ENCODE peak calls at places on chromosomes 7 and 10, in five cellular contexts. H, B, A, X and N are unnamed samples.
A peak's percentile ranks its signal among the peaks of the same experiment; 100 is the strongest.

GRCh38 chr10:43683451-43684197 is 34.9 kb upstream of the ZNF32 start:
- DNase-seq in H (no peak), B (no peak), A (no peak), X (peak; percentile 71), N (no peak)

GRCh38 chr7:50251765-50252164 is 52.8 kb upstream of the IKZF1 start:
- DNase-seq in H (no peak), B (no peak), A (no peak), X (no peak), N (no peak)

GRCh38 chr10:5697342-5697741 is 12.7 kb downstream of the TASOR2 start:
- DNase-seq in H (no peak), B (no peak), A (no peak), X (no peak), N (no peak)

GRCh38 chr10:36254191-36254590 is 612.1 kb upstream of the FZD8 start:
- DNase-seq in H (no peak), B (peak; percentile 67), A (no peak), X (no peak), N (peak; percentile 76)

GRCh38 chr7:86904949-86905834 is 154.3 kb downstream of the ELAPOR2 start:
- DNase-seq in H (no peak), B (no peak), A (no peak), X (no peak), N (no peak)

GRCh38 chr10:27256790-27257189 is 16.2 kb upstream of the ACBD5 start:
- DNase-seq in H (no peak), B (no peak), A (no peak), X (no peak), N (no peak)

GRCh38 chr10:35090162-35090954 is at the start of gene CUL2:
- DNase-seq in H (peak; percentile 89), B (peak; percentile 92), A (peak; percentile 94), X (peak; percentile 92), N (peak; percentile 92)

GRCh38 chr7:102834999-102835398 is 77.8 kb upstream of the LRRC17 start:
- DNase-seq in H (no peak), B (no peak), A (no peak), X (no peak), N (no peak)

GRCh38 chr7:3641556-3641955 is 340.5 kb downstream of the SDK1 start:
- DNase-seq in H (no peak), B (no peak), A (no peak), X (no peak), N (no peak)

GRCh38 chr7:129376778-129377700 is 57.2 kb upstream of the STRIP2 start:
- DNase-seq in H (no peak), B (no peak), A (no peak), X (no peak), N (no peak)

GRCh38 chr7:105675873-105676484 is 94.7 kb upstream of the EFCAB10 start:
- DNase-seq in H (peak; percentile 62), B (peak; percentile 71), A (peak; percentile 81), X (no peak), N (peak; percentile 54)

GRCh38 chr10:102399217-102400021 is 3.9 kb downstream of the NFKB2 start:
- DNase-seq in H (peak; percentile 85), B (peak; percentile 91), A (peak; percentile 96), X (peak; percentile 91), N (peak; percentile 93)

GRCh38 chr7:54992876-54993490 is 25.8 kb upstream of the EGFR start:
- DNase-seq in H (no peak), B (no peak), A (no peak), X (no peak), N (no peak)

GRCh38 chr7:108140674-108141073 is 10.5 kb upstream of the LAMB4 start:
- DNase-seq in H (no peak), B (no peak), A (no peak), X (no peak), N (no peak)

GRCh38 chr7:80347173-80347572 is 164.7 kb downstream of the GNAT3 start:
- DNase-seq in H (no peak), B (no peak), A (no peak), X (no peak), N (no peak)

GRCh38 chr7:26334171-26334570 is 42.5 kb downstream of the SNX10 start:
- DNase-seq in H (no peak), B (no peak), A (no peak), X (no peak), N (no peak)

GRCh38 chr10:43707755-43708154 is 59.1 kb upstream of the ZNF32 start:
- DNase-seq in H (no peak), B (peak; percentile 58), A (no peak), X (no peak), N (peak; percentile 48)

GRCh38 chr10:96974348-96974747 is 142.2 kb downstream of the LCOR start:
- DNase-seq in H (no peak), B (no peak), A (no peak), X (no peak), N (no peak)

GRCh38 chr7:665751-666453 is 60.6 kb upstream of the DNAAF5 start:
- DNase-seq in H (no peak), B (peak; percentile 70), A (no peak), X (peak; percentile 72), N (peak; percentile 64)

GRCh38 chr10:84088626-84089025 is 50.7 kb upstream of the GHITM start:
- DNase-seq in H (no peak), B (no peak), A (no peak), X (no peak), N (no peak)